ENCODE peak calls at places on chromosomes 13 and 19, in seven cellular contexts. Q is sciatic nerve; I is naive thymus-derived CD4-positive, alpha-beta T cell; L is SHP77; K is HuH-7.5; O is adrenal gland; X is activated CD4-positive, alpha-beta T cell treated with anti-CD3 and anti-CD28 coated beads, Interleukin-2, amount 50 U/mL, for 24 hours. H is an unnamed sample.

GRCh38 chr19:53156888-53157287 is 2.0 kb downstream of the ZNF347 start:
- DNase-seq in O (no peak), Q (no peak), I (no peak), K (no peak), L (no peak), X (no peak), H (no peak)

GRCh38 chr13:93180376-93180966 is 46.1 kb upstream of the GPC6 start:
- DNase-seq in L (no peak), Q (no peak), I (no peak), X (no peak), K (no peak), O (no peak), H (no peak)

GRCh38 chr19:34555447-34555846 is 73.9 kb downstream of the WTIP start:
- DNase-seq in I (no peak), Q (no peak), O (no peak), X (no peak), K (no peak), L (peak), H (peak)

GRCh38 chr13:27549406-27549981 is 70.8 kb downstream of the LNX2 start:
- DNase-seq in X (no peak), Q (no peak), K (no peak), I (no peak), L (no peak), O (no peak), H (peak)

GRCh38 chr19:53102701-53103140 is 501 bp downstream of the ZNF160 start:
- DNase-seq in I (peak), O (peak), L (peak), X (peak), K (peak), Q (no peak), H (peak)

GRCh38 chr13:25088562-25089221 is 7.2 kb upstream of the PABPC3 start:
- DNase-seq in Q (no peak), O (no peak), L (no peak), I (no peak), X (no peak), K (no peak), H (no peak)

GRCh38 chr19:45358213-45358792 is 12.1 kb downstream of the ERCC2 start:
- DNase-seq in I (no peak), X (no peak), L (no peak), K (no peak), Q (no peak), O (no peak), H (no peak)

GRCh38 chr13:23069571-23069970 is 111.2 kb upstream of the SGCG start:
- DNase-seq in Q (no peak), L (no peak), K (no peak), X (no peak), I (no peak), O (no peak), H (peak)

GRCh38 chr13:77533875-77534788 is 1.4 kb upstream of the SCEL start:
- DNase-seq in L (peak), K (no peak), I (no peak), X (no peak), O (no peak), Q (no peak), H (peak)

H was measured in epithelial cell of esophagus.